ENCODE peak calls at places on chromosomes 12 and 14, in five cellular contexts. One of them, this sample, is unnamed.

GRCh38 chr14:39467889-39468524 is 35.8 kb upstream of the FBXO33 start:
- DNase-seq in kidney tubule cell: peak; percentile 61
- DNase-seq in CD8-positive, alpha-beta T cell: no peak
- DNase-seq in NCI-H1694 treated with DMSO at 0.1 percent for 48 hours: no peak
- DNase-seq in AG10803: peak; percentile 32
- DNase-seq in this sample: peak; percentile 37

GRCh38 chr12:107801150-107801549 is 26.6 kb downstream of the ASCL4 start:
- DNase-seq in NCI-H1694 treated with DMSO at 0.1 percent for 48 hours: no peak
- DNase-seq in kidney tubule cell: no peak
- DNase-seq in CD8-positive, alpha-beta T cell: no peak
- DNase-seq in AG10803: peak; percentile 16
- DNase-seq in this sample: no peak

GRCh38 chr14:69268763-69269162 is 8.8 kb downstream of the GALNT16 start:
- DNase-seq in kidney tubule cell: peak; percentile 68
- DNase-seq in NCI-H1694 treated with DMSO at 0.1 percent for 48 hours: no peak
- DNase-seq in CD8-positive, alpha-beta T cell: no peak
- DNase-seq in AG10803: peak; percentile 67
- DNase-seq in this sample: no peak

GRCh38 chr14:42228611-42229010 is 621.9 kb downstream of the LRFN5 start:
- DNase-seq in AG10803: no peak
- DNase-seq in kidney tubule cell: no peak
- DNase-seq in CD8-positive, alpha-beta T cell: no peak
- DNase-seq in NCI-H1694 treated with DMSO at 0.1 percent for 48 hours: no peak
- DNase-seq in this sample: no peak

GRCh38 chr12:92136883-92137582 is 8.6 kb downstream of the BTG1 start:
- DNase-seq in CD8-positive, alpha-beta T cell: no peak
- DNase-seq in NCI-H1694 treated with DMSO at 0.1 percent for 48 hours: no peak
- DNase-seq in kidney tubule cell: peak; percentile 79
- DNase-seq in AG10803: peak; percentile 86
- DNase-seq in this sample: no peak

GRCh38 chr14:99454246-99454645 is 26.4 kb downstream of the SETD3 start:
- DNase-seq in kidney tubule cell: no peak
- DNase-seq in NCI-H1694 treated with DMSO at 0.1 percent for 48 hours: no peak
- DNase-seq in AG10803: no peak
- DNase-seq in CD8-positive, alpha-beta T cell: no peak
- DNase-seq in this sample: no peak

GRCh38 chr14:73795974-73796373 is 55.7 kb upstream of the PTGR2 start:
- DNase-seq in AG10803: peak; percentile 83
- DNase-seq in kidney tubule cell: peak; percentile 93
- DNase-seq in CD8-positive, alpha-beta T cell: no peak
- DNase-seq in NCI-H1694 treated with DMSO at 0.1 percent for 48 hours: no peak
- DNase-seq in this sample: no peak

GRCh38 chr12:79648872-79649271 is 41.9 kb downstream of the PAWR start:
- DNase-seq in AG10803: peak; percentile 63
- DNase-seq in NCI-H1694 treated with DMSO at 0.1 percent for 48 hours: no peak
- DNase-seq in kidney tubule cell: no peak
- DNase-seq in CD8-positive, alpha-beta T cell: no peak
- DNase-seq in this sample: no peak

GRCh38 chr12:24565300-24565699 is 383.6 kb downstream of the BCAT1 start:
- DNase-seq in NCI-H1694 treated with DMSO at 0.1 percent for 48 hours: no peak
- DNase-seq in kidney tubule cell: no peak
- DNase-seq in AG10803: peak; percentile 1
- DNase-seq in CD8-positive, alpha-beta T cell: no peak
- DNase-seq in this sample: no peak

GRCh38 chr14:21711360-21711961 is 37.8 kb upstream of the OR4E1 start:
- DNase-seq in CD8-positive, alpha-beta T cell: peak; percentile 27
- DNase-seq in kidney tubule cell: peak; percentile 54
- DNase-seq in NCI-H1694 treated with DMSO at 0.1 percent for 48 hours: peak; percentile 55
- DNase-seq in AG10803: peak; percentile 40
- DNase-seq in this sample: no peak

GRCh38 chr12:6767301-6767591 is 1.1 kb downstream of the PTMS start:
- DNase-seq in AG10803: peak; percentile 34
- DNase-seq in kidney tubule cell: no peak
- DNase-seq in NCI-H1694 treated with DMSO at 0.1 percent for 48 hours: peak; percentile 57
- DNase-seq in CD8-positive, alpha-beta T cell: no peak
- DNase-seq in this sample: no peak

GRCh38 chr12:121287267-121287954 is 9.1 kb downstream of the CAMKK2 start:
- DNase-seq in CD8-positive, alpha-beta T cell: no peak
- DNase-seq in NCI-H1694 treated with DMSO at 0.1 percent for 48 hours: no peak
- DNase-seq in AG10803: peak; percentile 64
- DNase-seq in kidney tubule cell: peak; percentile 44
- DNase-seq in this sample: no peak

GRCh38 chr14:92687681-92688433 is 60.6 kb downstream of the LGMN start:
- DNase-seq in AG10803: no peak
- DNase-seq in kidney tubule cell: peak; percentile 26
- DNase-seq in NCI-H1694 treated with DMSO at 0.1 percent for 48 hours: peak; percentile 24
- DNase-seq in CD8-positive, alpha-beta T cell: no peak
- DNase-seq in this sample: no peak

GRCh38 chr12:112980491-112981158 is 2.3 kb downstream of the OAS2 start:
- DNase-seq in AG10803: no peak
- DNase-seq in kidney tubule cell: no peak
- DNase-seq in CD8-positive, alpha-beta T cell: no peak
- DNase-seq in NCI-H1694 treated with DMSO at 0.1 percent for 48 hours: no peak
- DNase-seq in this sample: no peak

GRCh38 chr14:54642121-54642520 is 75.2 kb downstream of the SAMD4A start:
- DNase-seq in kidney tubule cell: no peak
- DNase-seq in NCI-H1694 treated with DMSO at 0.1 percent for 48 hours: no peak
- DNase-seq in CD8-positive, alpha-beta T cell: no peak
- DNase-seq in AG10803: no peak
- DNase-seq in this sample: no peak

GRCh38 chr12:2679068-2679815 is 115.5 kb upstream of the FKBP4 start:
- DNase-seq in CD8-positive, alpha-beta T cell: no peak
- DNase-seq in AG10803: no peak
- DNase-seq in NCI-H1694 treated with DMSO at 0.1 percent for 48 hours: no peak
- DNase-seq in kidney tubule cell: no peak
- DNase-seq in this sample: no peak

GRCh38 chr14:57692671-57693070 is 173.2 kb downstream of the SLC35F4 start:
- DNase-seq in AG10803: peak; percentile 72
- DNase-seq in kidney tubule cell: peak; percentile 72
- DNase-seq in CD8-positive, alpha-beta T cell: no peak
- DNase-seq in NCI-H1694 treated with DMSO at 0.1 percent for 48 hours: peak; percentile 35
- DNase-seq in this sample: peak; percentile 6

GRCh38 chr12:112961074-112961473 is 17.2 kb upstream of the OAS2 start:
- DNase-seq in NCI-H1694 treated with DMSO at 0.1 percent for 48 hours: no peak
- DNase-seq in kidney tubule cell: no peak
- DNase-seq in AG10803: no peak
- DNase-seq in CD8-positive, alpha-beta T cell: no peak
- DNase-seq in this sample: no peak

GRCh38 chr12:52637299-52637698 is 14.7 kb downstream of the KRT2 start:
- DNase-seq in AG10803: no peak
- DNase-seq in kidney tubule cell: no peak
- DNase-seq in CD8-positive, alpha-beta T cell: no peak
- DNase-seq in NCI-H1694 treated with DMSO at 0.1 percent for 48 hours: no peak
- DNase-seq in this sample: no peak

GRCh38 chr14:49769171-49769570 is 1.2 kb downstream of the KLHDC2 start:
- DNase-seq in AG10803: peak; percentile 70
- DNase-seq in NCI-H1694 treated with DMSO at 0.1 percent for 48 hours: no peak
- DNase-seq in kidney tubule cell: peak; percentile 50
- DNase-seq in CD8-positive, alpha-beta T cell: no peak
- DNase-seq in this sample: no peak

GRCh38 chr14:92898732-92899131 is 24.2 kb upstream of the CHGA start:
- DNase-seq in kidney tubule cell: no peak
- DNase-seq in NCI-H1694 treated with DMSO at 0.1 percent for 48 hours: no peak
- DNase-seq in AG10803: no peak
- DNase-seq in CD8-positive, alpha-beta T cell: no peak
- DNase-seq in this sample: no peak

GRCh38 chr12:120010661-120011230 is 21.7 kb downstream of the BICDL1 start:
- DNase-seq in CD8-positive, alpha-beta T cell: peak; percentile 43
- DNase-seq in NCI-H1694 treated with DMSO at 0.1 percent for 48 hours: no peak
- DNase-seq in AG10803: no peak
- DNase-seq in kidney tubule cell: peak; percentile 54
- DNase-seq in this sample: no peak

GRCh38 chr12:102484017-102484731 is 3.8 kb upstream of the IGF1 start:
- DNase-seq in CD8-positive, alpha-beta T cell: peak; percentile 46
- DNase-seq in kidney tubule cell: peak; percentile 54
- DNase-seq in NCI-H1694 treated with DMSO at 0.1 percent for 48 hours: peak; percentile 55
- DNase-seq in AG10803: peak; percentile 86
- DNase-seq in this sample: no peak

GRCh38 chr12:52165096-52165855 is 26.5 kb downstream of the KRT80 start:
- DNase-seq in AG10803: no peak
- DNase-seq in NCI-H1694 treated with DMSO at 0.1 percent for 48 hours: no peak
- DNase-seq in kidney tubule cell: no peak
- DNase-seq in CD8-positive, alpha-beta T cell: no peak
- DNase-seq in this sample: no peak

GRCh38 chr14:34363733-34364134 is 98.3 kb downstream of the SPTSSA start:
- DNase-seq in kidney tubule cell: no peak
- DNase-seq in NCI-H1694 treated with DMSO at 0.1 percent for 48 hours: no peak
- DNase-seq in AG10803: no peak
- DNase-seq in CD8-positive, alpha-beta T cell: no peak
- DNase-seq in this sample: no peak

GRCh38 chr12:13238204-13238603 is 41.7 kb downstream of the EMP1 start:
- DNase-seq in kidney tubule cell: no peak
- DNase-seq in NCI-H1694 treated with DMSO at 0.1 percent for 48 hours: no peak
- DNase-seq in AG10803: no peak
- DNase-seq in CD8-positive, alpha-beta T cell: no peak
- DNase-seq in this sample: no peak

GRCh38 chr12:71392521-71393145 is 47.0 kb upstream of the LGR5 start:
- DNase-seq in kidney tubule cell: peak; percentile 81
- DNase-seq in CD8-positive, alpha-beta T cell: no peak
- DNase-seq in NCI-H1694 treated with DMSO at 0.1 percent for 48 hours: peak; percentile 20
- DNase-seq in AG10803: peak; percentile 81
- DNase-seq in this sample: peak; percentile 80

GRCh38 chr12:46518184-46518583 is 145.6 kb upstream of the SLC38A2 start:
- DNase-seq in AG10803: peak; percentile 54
- DNase-seq in kidney tubule cell: no peak
- DNase-seq in NCI-H1694 treated with DMSO at 0.1 percent for 48 hours: no peak
- DNase-seq in CD8-positive, alpha-beta T cell: no peak
- DNase-seq in this sample: no peak

GRCh38 chr12:51922762-51923505 is 15.6 kb downstream of the ACVRL1 start:
- DNase-seq in CD8-positive, alpha-beta T cell: no peak
- DNase-seq in NCI-H1694 treated with DMSO at 0.1 percent for 48 hours: no peak
- DNase-seq in AG10803: peak; percentile 89
- DNase-seq in kidney tubule cell: peak; percentile 43
- DNase-seq in this sample: no peak

GRCh38 chr12:26940820-26941219 is 2.5 kb downstream of the FGFR1OP2 start:
- DNase-seq in AG10803: no peak
- DNase-seq in NCI-H1694 treated with DMSO at 0.1 percent for 48 hours: no peak
- DNase-seq in CD8-positive, alpha-beta T cell: peak; percentile 34
- DNase-seq in kidney tubule cell: no peak
- DNase-seq in this sample: no peak

GRCh38 chr14:22752422-22752821 is 14.1 kb upstream of the OXA1L start:
- DNase-seq in NCI-H1694 treated with DMSO at 0.1 percent for 48 hours: no peak
- DNase-seq in kidney tubule cell: no peak
- DNase-seq in CD8-positive, alpha-beta T cell: no peak
- DNase-seq in AG10803: no peak
- DNase-seq in this sample: no peak

GRCh38 chr14:101151226-101151929 is 247.9 kb upstream of the RTL1 start:
- DNase-seq in kidney tubule cell: peak; percentile 3
- DNase-seq in AG10803: no peak
- DNase-seq in NCI-H1694 treated with DMSO at 0.1 percent for 48 hours: no peak
- DNase-seq in CD8-positive, alpha-beta T cell: no peak
- DNase-seq in this sample: no peak

GRCh38 chr12:47097276-47097896 is 17.6 kb upstream of the AMIGO2 start:
- DNase-seq in kidney tubule cell: peak; percentile 25
- DNase-seq in CD8-positive, alpha-beta T cell: no peak
- DNase-seq in NCI-H1694 treated with DMSO at 0.1 percent for 48 hours: no peak
- DNase-seq in AG10803: peak; percentile 41
- DNase-seq in this sample: no peak

GRCh38 chr14:24954697-24955037 is 95.3 kb downstream of the STXBP6 start:
- DNase-seq in AG10803: no peak
- DNase-seq in NCI-H1694 treated with DMSO at 0.1 percent for 48 hours: no peak
- DNase-seq in kidney tubule cell: no peak
- DNase-seq in CD8-positive, alpha-beta T cell: no peak
- DNase-seq in this sample: no peak

GRCh38 chr12:179131-179884 is 34.6 kb downstream of the SLC6A12 start:
- DNase-seq in NCI-H1694 treated with DMSO at 0.1 percent for 48 hours: peak; percentile 71
- DNase-seq in CD8-positive, alpha-beta T cell: no peak
- DNase-seq in AG10803: no peak
- DNase-seq in kidney tubule cell: peak; percentile 72
- DNase-seq in this sample: peak; percentile 80

GRCh38 chr12:1357711-1358110 is 236.7 kb downstream of the FBXL14 start:
- DNase-seq in kidney tubule cell: no peak
- DNase-seq in AG10803: no peak
- DNase-seq in NCI-H1694 treated with DMSO at 0.1 percent for 48 hours: no peak
- DNase-seq in CD8-positive, alpha-beta T cell: no peak
- DNase-seq in this sample: no peak

GRCh38 chr12:12804432-12804886 is 8.7 kb upstream of the DDX47 start:
- DNase-seq in AG10803: peak; percentile 93
- DNase-seq in NCI-H1694 treated with DMSO at 0.1 percent for 48 hours: no peak
- DNase-seq in CD8-positive, alpha-beta T cell: no peak
- DNase-seq in kidney tubule cell: peak; percentile 99
- DNase-seq in this sample: no peak

GRCh38 chr14:64639340-64639821 is 64.8 kb upstream of the PLEKHG3 start:
- DNase-seq in CD8-positive, alpha-beta T cell: no peak
- DNase-seq in NCI-H1694 treated with DMSO at 0.1 percent for 48 hours: no peak
- DNase-seq in AG10803: no peak
- DNase-seq in kidney tubule cell: peak; percentile 80
- DNase-seq in this sample: no peak

This sample was measured in NCI-H446.